ENCODE peak calls at places on chromosomes 6 and 20, in seven cellular contexts. F is RWPE1; V is mucosa of descending colon; G is bronchial epithelial cell; W is HFFc6; A is activated CD8-positive, alpha-beta T cell treated with anti-CD3 and anti-CD28 coated beads for 36 hours; K is transverse colon. D is an unnamed sample.

GRCh38 chr6:113591896-113592827 is 265.0 kb upstream of the MARCKS start:
- DNase-seq in F (no peak), V (peak), G (peak), W (no peak), A (no peak), K (peak), D (no peak)

GRCh38 chr6:42013134-42013516 is 37.2 kb upstream of the TAF8 start:
- DNase-seq in F (no peak), V (no peak), G (peak), W (peak), A (no peak), K (no peak), D (no peak)

GRCh38 chr6:144190051-144190450 is 39.7 kb downstream of the STX11 start:
- DNase-seq in F (no peak), V (no peak), G (no peak), W (no peak), A (no peak), K (no peak), D (no peak)

GRCh38 chr20:20411382-20411781 is 43.5 kb downstream of the INSM1 start:
- DNase-seq in F (no peak), V (no peak), G (no peak), W (no peak), A (no peak), K (no peak), D (no peak)

GRCh38 chr20:35341366-35342028 is 49.3 kb upstream of the FAM83C start:
- DNase-seq in F (no peak), V (no peak), G (no peak), W (no peak), A (no peak), K (no peak), D (no peak)

GRCh38 chr6:19399406-19399805 is 437.8 kb upstream of the ID4 start:
- DNase-seq in F (no peak), V (peak), G (no peak), W (peak), A (no peak), K (no peak), D (no peak)

GRCh38 chr6:5484692-5485091 is 223.4 kb downstream of the FARS2 start:
- DNase-seq in F (no peak), V (no peak), G (no peak), W (no peak), A (no peak), K (no peak), D (no peak)

GRCh38 chr6:84033523-84034451 is at the start of gene MRAP2:
- DNase-seq in F (peak), V (peak), G (no peak), W (no peak), A (peak), K (peak), D (peak)

GRCh38 chr20:5657190-5657872 is 92.9 kb upstream of the SHLD1 start:
- DNase-seq in F (peak), V (peak), G (peak), W (peak), A (no peak), K (peak), D (no peak)

GRCh38 chr6:11373208-11373607 is 140.7 kb upstream of the NEDD9 start:
- DNase-seq in F (no peak), V (no peak), G (no peak), W (no peak), A (no peak), K (no peak), D (no peak)

GRCh38 chr20:8740265-8740664 is 328.6 kb upstream of the PLCB4 start:
- DNase-seq in F (no peak), V (no peak), G (no peak), W (no peak), A (peak), K (no peak), D (peak)

GRCh38 chr6:36064770-36065396 is 37.3 kb downstream of the MAPK14 start:
- DNase-seq in F (no peak), V (peak), G (no peak), W (no peak), A (no peak), K (peak), D (no peak)

GRCh38 chr6:126824815-126825214 is 293.7 kb upstream of the RSPO3 start:
- DNase-seq in F (no peak), V (no peak), G (no peak), W (no peak), A (no peak), K (no peak), D (no peak)

GRCh38 chr6:83911278-83911677 is 51.8 kb downstream of the CYB5R4 start:
- DNase-seq in F (no peak), V (no peak), G (no peak), W (no peak), A (no peak), K (no peak), D (no peak)

GRCh38 chr6:37375376-37375775 is 21.6 kb downstream of the RNF8 start:
- DNase-seq in F (no peak), V (no peak), G (peak), W (no peak), A (no peak), K (no peak), D (no peak)

GRCh38 chr6:126076992-126077664 is 90.8 kb downstream of the TRMT11 start:
- DNase-seq in F (no peak), V (no peak), G (no peak), W (no peak), A (no peak), K (no peak), D (no peak)

GRCh38 chr6:142155895-142156757 is 9.1 kb downstream of the VTA1 start:
- DNase-seq in F (peak), V (no peak), G (peak), W (no peak), A (no peak), K (no peak), D (no peak)

GRCh38 chr6:145699462-145699861 is 35.9 kb downstream of the EPM2A start:
- DNase-seq in F (peak), V (no peak), G (peak), W (peak), A (no peak), K (no peak), D (no peak)

GRCh38 chr20:2544211-2544610 is 7.8 kb downstream of the TMC2 start:
- DNase-seq in F (no peak), V (no peak), G (peak), W (no peak), A (no peak), K (no peak), D (no peak)

GRCh38 chr6:37433657-37434271 is 743 bp downstream of the CMTR1 start:
- DNase-seq in F (peak), V (no peak), G (no peak), W (peak), A (peak), K (no peak), D (peak)

GRCh38 chr20:49821850-49822249 is 9.2 kb downstream of the SLC9A8 start:
- DNase-seq in F (no peak), V (no peak), G (no peak), W (peak), A (peak), K (no peak), D (no peak)
- TF ChIP-seq CTCF in F (peak), V (no peak), G (no peak), W (no peak), A (no peak), K (no peak), D (no peak)

GRCh38 chr6:165098165-165098564 is 211.2 kb downstream of the C6orf118 start:
- DNase-seq in F (no peak), V (no peak), G (no peak), W (no peak), A (no peak), K (no peak), D (no peak)
- TF ChIP-seq CTCF in F (no peak), V (no peak), G (peak), W (no peak), A (peak), K (no peak), D (no peak)

GRCh38 chr20:22492497-22492896 is 91.9 kb downstream of the FOXA2 start:
- DNase-seq in F (no peak), V (no peak), G (peak), W (no peak), A (no peak), K (no peak), D (no peak)

GRCh38 chr20:22489614-22490286 is 94.6 kb downstream of the FOXA2 start:
- DNase-seq in F (no peak), V (peak), G (peak), W (no peak), A (no peak), K (no peak), D (no peak)

GRCh38 chr20:22495172-22495571 is 89.2 kb downstream of the FOXA2 start:
- DNase-seq in F (no peak), V (no peak), G (no peak), W (no peak), A (no peak), K (no peak), D (no peak)

GRCh38 chr20:22491188-22491500 is 93.2 kb downstream of the FOXA2 start:
- DNase-seq in F (no peak), V (no peak), G (no peak), W (no peak), A (no peak), K (no peak), D (no peak)

GRCh38 chr20:22490287-22491187 is 93.8 kb downstream of the FOXA2 start:
- DNase-seq in F (peak), V (peak), G (peak), W (no peak), A (no peak), K (peak), D (no peak)
- TF ChIP-seq CTCF in F (no peak), V (no peak), G (peak), W (no peak), A (no peak), K (no peak), D (no peak)

GRCh38 chr20:38255389-38255788 is 5.1 kb downstream of the KIAA1755 start:
- DNase-seq in F (no peak), V (no peak), G (no peak), W (no peak), A (no peak), K (no peak), D (no peak)
- TF ChIP-seq CTCF in F (no peak), V (no peak), G (no peak), W (no peak), A (no peak), K (no peak), D (no peak)

DNA sequence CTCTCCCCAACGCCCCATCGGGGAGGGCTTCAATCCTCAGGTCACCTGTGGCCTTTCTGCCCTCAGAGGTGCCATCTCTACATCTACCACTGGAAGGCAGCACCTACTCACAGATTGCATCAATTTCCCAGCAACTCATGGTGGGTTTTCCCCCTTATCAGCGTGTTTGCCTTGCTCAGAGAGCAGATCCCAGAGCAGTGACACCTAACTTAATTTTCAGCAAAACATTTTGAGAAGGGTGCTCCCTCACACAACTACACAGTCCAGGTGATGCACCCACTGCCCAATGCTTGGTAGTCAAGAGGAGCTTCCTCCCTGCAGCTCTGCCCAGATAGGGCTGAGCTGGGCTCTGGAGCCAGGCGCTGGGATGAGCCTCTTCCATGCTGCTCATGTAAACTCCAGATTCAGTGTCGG is 48.2 kb downstream of the PLG start:
- DNase-seq in F (peak), V (no peak), G (peak), W (no peak), A (peak), K (no peak), D (peak)
- TF ChIP-seq CTCF in F (peak), V (no peak), G (peak), W (peak), A (peak), K (no peak), D (peak)

DNA sequence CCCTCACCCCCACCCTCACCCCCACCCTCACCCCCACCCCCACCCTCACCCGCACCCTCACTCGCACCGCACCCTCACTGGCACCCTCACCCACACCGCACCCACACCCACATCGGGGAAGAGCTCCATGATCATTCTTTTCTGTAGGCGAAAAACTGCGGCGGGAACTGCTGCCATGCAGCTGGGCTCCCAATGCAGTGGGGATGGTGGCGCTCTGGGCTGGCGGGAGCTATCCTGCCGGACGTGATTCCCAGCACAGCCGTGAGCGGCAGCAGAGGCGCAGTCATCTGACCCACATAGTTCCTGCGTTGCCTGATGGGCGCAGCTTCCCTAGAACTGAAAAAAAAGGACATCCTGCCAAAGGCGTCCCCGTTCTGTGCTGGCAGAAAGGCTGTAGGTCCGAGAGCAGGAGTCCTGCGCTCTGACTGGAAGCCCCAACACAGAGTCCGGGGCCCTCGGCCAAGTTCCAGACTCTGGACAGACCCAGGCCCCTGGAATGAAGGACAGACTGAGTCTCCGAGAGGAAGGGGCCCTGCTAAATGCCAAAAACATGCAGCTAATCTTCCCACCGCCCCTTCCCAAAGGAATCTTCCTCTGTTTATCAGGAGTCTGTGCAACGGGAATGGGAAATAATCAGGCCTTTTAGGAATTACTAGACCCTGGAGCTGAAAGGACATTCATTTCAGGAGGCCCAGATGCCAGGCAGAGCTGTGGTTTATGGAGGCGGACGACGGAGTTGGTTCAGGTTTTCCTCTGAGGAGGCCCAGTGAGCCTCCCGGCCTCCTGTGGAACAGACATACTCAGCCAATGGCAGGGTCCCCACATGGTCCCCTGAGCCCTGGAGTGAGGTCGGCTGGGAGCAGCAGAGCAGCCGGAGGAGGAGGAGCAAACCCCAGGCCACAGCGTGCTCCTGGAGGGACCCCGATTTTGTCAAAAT is 14.1 kb upstream of the TCFL5 start:
- DNase-seq in F (peak), V (peak), G (peak), W (peak), A (peak), K (peak), D (no peak)
- TF ChIP-seq CTCF in F (peak), V (peak), G (peak), W (peak), A (no peak), K (peak), D (no peak)

DNA sequence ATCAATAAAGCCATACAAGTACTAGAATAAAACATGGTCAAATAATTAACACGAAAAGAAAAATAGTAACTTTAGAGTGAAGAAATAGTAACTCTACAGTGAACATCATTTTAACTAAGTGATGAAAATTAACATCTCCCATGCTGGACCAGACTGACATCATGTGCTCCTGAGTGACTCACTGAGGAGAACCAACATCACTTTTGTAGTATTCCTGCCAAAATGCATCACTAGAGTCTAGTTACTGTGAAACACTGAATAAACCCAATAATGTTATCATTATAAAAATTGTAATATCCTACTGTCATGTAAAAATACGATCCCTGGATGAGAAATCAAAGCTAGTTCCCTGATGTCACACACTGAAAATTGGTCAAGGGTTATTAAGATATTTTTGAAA is 361.3 kb downstream of the CD109 start:
- DNase-seq in F (no peak), V (no peak), G (no peak), W (no peak), A (no peak), K (no peak), D (no peak)
- TF ChIP-seq CTCF in F (no peak), V (no peak), G (no peak), W (no peak), A (no peak), K (no peak), D (no peak)

DNA sequence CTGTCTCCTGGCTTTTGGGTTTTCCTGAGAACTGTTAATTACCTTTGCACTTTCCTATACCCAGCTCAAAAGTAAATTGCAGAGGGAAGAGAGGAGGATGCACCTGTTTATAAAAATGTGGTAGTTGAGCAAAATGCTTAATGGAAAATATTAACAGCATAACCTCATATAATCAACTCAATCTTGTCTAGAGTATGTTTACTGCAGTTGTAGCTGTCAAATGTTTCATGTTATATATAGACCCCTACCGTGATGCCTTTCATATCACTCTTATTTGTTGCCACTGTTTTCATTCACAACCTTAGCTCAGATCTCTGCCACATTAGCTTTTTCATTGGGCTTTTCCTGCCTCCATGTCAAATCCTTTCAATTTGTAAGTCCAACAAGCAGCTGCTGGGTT is 36.0 kb downstream of the ANKRD6 start:
- DNase-seq in F (no peak), V (no peak), G (no peak), W (no peak), A (no peak), K (no peak), D (no peak)
- TF ChIP-seq CTCF in F (no peak), V (no peak), G (no peak), W (no peak), A (no peak), K (no peak), D (no peak)

GRCh38 chr6:1893470-1894130 is 283.9 kb downstream of the FOXC1 start:
- DNase-seq in F (no peak), V (no peak), G (no peak), W (no peak), A (no peak), K (no peak), D (no peak)
- TF ChIP-seq CTCF in F (no peak), V (no peak), G (no peak), W (peak), A (no peak), K (no peak), D (no peak)

DNA sequence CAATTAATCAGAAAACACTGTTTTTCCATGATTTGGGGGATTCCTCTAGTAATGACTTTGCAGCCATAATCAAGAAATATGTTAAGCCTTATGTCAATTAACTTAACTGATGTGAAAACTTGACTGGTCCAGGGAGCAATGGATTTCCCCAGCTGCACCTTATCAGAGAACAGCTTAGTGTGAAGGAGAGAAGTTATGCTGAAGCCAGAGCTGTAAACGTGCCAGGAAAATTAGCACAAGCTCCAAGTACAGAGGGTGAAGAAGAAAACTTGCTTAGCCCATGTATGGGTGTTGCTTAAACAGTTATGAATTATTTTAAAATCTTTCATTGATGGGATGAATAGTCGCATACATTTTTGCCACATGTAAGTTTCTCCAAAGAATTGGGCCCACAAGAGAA is 214.9 kb upstream of the RNF217 start:
- DNase-seq in F (no peak), V (no peak), G (no peak), W (no peak), A (no peak), K (no peak), D (no peak)
- TF ChIP-seq CTCF in F (no peak), V (no peak), G (no peak), W (no peak), A (no peak), K (no peak), D (no peak)

D was measured in GM20000.